ENCODE peak calls at places on chromosomes 13 and 19, in nine cellular contexts. One of them, this sample, is unnamed.

GRCh38 chr19:48795855-48796142 is 15.0 kb downstream of the BCAT2 start:
- DNase-seq in stimulated activated CD4-positive, alpha-beta T cell treated with anti-CD3 and anti-CD28 coated beads, Interleukin-1b, Interleukin-23, amount 100 ng/mL, for 24 hours: no peak
- DNase-seq in central memory CD8-positive, alpha-beta T cell: no peak
- DNase-seq in endothelial cell: no peak
- DNase-seq in stomach: no peak
- DNase-seq in nephron progenitor cell: no peak
- DNase-seq in hypothalamus: no peak
- DNase-seq in H54: no peak
- DNase-seq in NCI-H510A: no peak
- DNase-seq in this sample: peak; percentile 88

GRCh38 chr13:109833940-109834339 is 47.6 kb upstream of the IRS2 start:
- DNase-seq in stimulated activated CD4-positive, alpha-beta T cell treated with anti-CD3 and anti-CD28 coated beads, Interleukin-1b, Interleukin-23, amount 100 ng/mL, for 24 hours: no peak
- DNase-seq in central memory CD8-positive, alpha-beta T cell: no peak
- DNase-seq in endothelial cell: no peak
- DNase-seq in stomach: no peak
- DNase-seq in nephron progenitor cell: no peak
- DNase-seq in hypothalamus: no peak
- DNase-seq in H54: no peak
- DNase-seq in NCI-H510A: no peak
- DNase-seq in this sample: no peak

GRCh38 chr13:109687559-109688448 is 98.6 kb downstream of the IRS2 start:
- DNase-seq in stimulated activated CD4-positive, alpha-beta T cell treated with anti-CD3 and anti-CD28 coated beads, Interleukin-1b, Interleukin-23, amount 100 ng/mL, for 24 hours: no peak
- DNase-seq in central memory CD8-positive, alpha-beta T cell: no peak
- DNase-seq in endothelial cell: no peak
- DNase-seq in stomach: no peak
- DNase-seq in nephron progenitor cell: no peak
- DNase-seq in hypothalamus: no peak
- DNase-seq in H54: no peak
- DNase-seq in NCI-H510A: no peak
- DNase-seq in this sample: no peak

GRCh38 chr13:66036024-66036614 is 1194.0 kb downstream of the PCDH9 start:
- DNase-seq in stimulated activated CD4-positive, alpha-beta T cell treated with anti-CD3 and anti-CD28 coated beads, Interleukin-1b, Interleukin-23, amount 100 ng/mL, for 24 hours: no peak
- DNase-seq in central memory CD8-positive, alpha-beta T cell: no peak
- DNase-seq in endothelial cell: no peak
- DNase-seq in stomach: no peak
- DNase-seq in nephron progenitor cell: no peak
- DNase-seq in hypothalamus: no peak
- DNase-seq in H54: no peak
- DNase-seq in NCI-H510A: no peak
- DNase-seq in this sample: no peak

GRCh38 chr19:41324231-41324702 is 14.3 kb downstream of the CCDC97 start:
- DNase-seq in stimulated activated CD4-positive, alpha-beta T cell treated with anti-CD3 and anti-CD28 coated beads, Interleukin-1b, Interleukin-23, amount 100 ng/mL, for 24 hours: no peak
- DNase-seq in central memory CD8-positive, alpha-beta T cell: no peak
- DNase-seq in endothelial cell: no peak
- DNase-seq in stomach: no peak
- DNase-seq in nephron progenitor cell: no peak
- DNase-seq in hypothalamus: no peak
- DNase-seq in H54: no peak
- DNase-seq in NCI-H510A: no peak
- DNase-seq in this sample: no peak

GRCh38 chr19:8302734-8303133 is 5.4 kb downstream of the CD320 start:
- DNase-seq in stimulated activated CD4-positive, alpha-beta T cell treated with anti-CD3 and anti-CD28 coated beads, Interleukin-1b, Interleukin-23, amount 100 ng/mL, for 24 hours: no peak
- DNase-seq in central memory CD8-positive, alpha-beta T cell: no peak
- DNase-seq in endothelial cell: peak; percentile 1
- DNase-seq in stomach: peak; percentile 15
- DNase-seq in nephron progenitor cell: no peak
- DNase-seq in hypothalamus: no peak
- DNase-seq in H54: no peak
- DNase-seq in NCI-H510A: no peak
- DNase-seq in this sample: no peak

GRCh38 chr13:39052944-39053343 is 14.7 kb downstream of the NHLRC3 start:
- DNase-seq in stimulated activated CD4-positive, alpha-beta T cell treated with anti-CD3 and anti-CD28 coated beads, Interleukin-1b, Interleukin-23, amount 100 ng/mL, for 24 hours: no peak
- DNase-seq in central memory CD8-positive, alpha-beta T cell: no peak
- DNase-seq in endothelial cell: no peak
- DNase-seq in stomach: no peak
- DNase-seq in nephron progenitor cell: no peak
- DNase-seq in hypothalamus: no peak
- DNase-seq in H54: no peak
- DNase-seq in NCI-H510A: no peak
- DNase-seq in this sample: no peak

GRCh38 chr19:13995017-13995728 is 10.9 kb downstream of the RFX1 start:
- DNase-seq in stimulated activated CD4-positive, alpha-beta T cell treated with anti-CD3 and anti-CD28 coated beads, Interleukin-1b, Interleukin-23, amount 100 ng/mL, for 24 hours: no peak
- DNase-seq in central memory CD8-positive, alpha-beta T cell: no peak
- DNase-seq in endothelial cell: no peak
- DNase-seq in stomach: no peak
- DNase-seq in nephron progenitor cell: no peak
- DNase-seq in hypothalamus: no peak
- DNase-seq in H54: no peak
- DNase-seq in NCI-H510A: no peak
- DNase-seq in this sample: no peak

GRCh38 chr19:35027851-35028599 is 2.2 kb upstream of the SCN1B start:
- DNase-seq in stimulated activated CD4-positive, alpha-beta T cell treated with anti-CD3 and anti-CD28 coated beads, Interleukin-1b, Interleukin-23, amount 100 ng/mL, for 24 hours: no peak
- DNase-seq in central memory CD8-positive, alpha-beta T cell: no peak
- DNase-seq in endothelial cell: no peak
- DNase-seq in stomach: no peak
- DNase-seq in nephron progenitor cell: no peak
- DNase-seq in hypothalamus: no peak
- DNase-seq in H54: no peak
- DNase-seq in NCI-H510A: no peak
- DNase-seq in this sample: no peak

GRCh38 chr19:38412961-38413360 is 10.1 kb downstream of the FAM98C start:
- DNase-seq in stimulated activated CD4-positive, alpha-beta T cell treated with anti-CD3 and anti-CD28 coated beads, Interleukin-1b, Interleukin-23, amount 100 ng/mL, for 24 hours: no peak
- DNase-seq in central memory CD8-positive, alpha-beta T cell: no peak
- DNase-seq in endothelial cell: no peak
- DNase-seq in stomach: no peak
- DNase-seq in nephron progenitor cell: no peak
- DNase-seq in hypothalamus: no peak
- DNase-seq in H54: no peak
- DNase-seq in NCI-H510A: no peak
- DNase-seq in this sample: no peak

GRCh38 chr13:57992416-57992815 is 360.9 kb downstream of the PCDH17 start:
- DNase-seq in stimulated activated CD4-positive, alpha-beta T cell treated with anti-CD3 and anti-CD28 coated beads, Interleukin-1b, Interleukin-23, amount 100 ng/mL, for 24 hours: no peak
- DNase-seq in central memory CD8-positive, alpha-beta T cell: no peak
- DNase-seq in endothelial cell: no peak
- DNase-seq in stomach: no peak
- DNase-seq in nephron progenitor cell: no peak
- DNase-seq in hypothalamus: no peak
- DNase-seq in H54: no peak
- DNase-seq in NCI-H510A: no peak
- DNase-seq in this sample: no peak

GRCh38 chr19:23778566-23778965 is 19.9 kb upstream of the ZNF681 start:
- DNase-seq in stimulated activated CD4-positive, alpha-beta T cell treated with anti-CD3 and anti-CD28 coated beads, Interleukin-1b, Interleukin-23, amount 100 ng/mL, for 24 hours: no peak
- DNase-seq in central memory CD8-positive, alpha-beta T cell: no peak
- DNase-seq in endothelial cell: no peak
- DNase-seq in stomach: no peak
- DNase-seq in nephron progenitor cell: no peak
- DNase-seq in hypothalamus: no peak
- DNase-seq in H54: no peak
- DNase-seq in NCI-H510A: no peak
- DNase-seq in this sample: no peak

GRCh38 chr13:48155850-48156249 is 60.9 kb upstream of the MED4 start:
- DNase-seq in stimulated activated CD4-positive, alpha-beta T cell treated with anti-CD3 and anti-CD28 coated beads, Interleukin-1b, Interleukin-23, amount 100 ng/mL, for 24 hours: no peak
- DNase-seq in central memory CD8-positive, alpha-beta T cell: peak; percentile 31
- DNase-seq in endothelial cell: no peak
- DNase-seq in stomach: no peak
- DNase-seq in nephron progenitor cell: no peak
- DNase-seq in hypothalamus: no peak
- DNase-seq in H54: peak; percentile 7
- DNase-seq in NCI-H510A: no peak
- DNase-seq in this sample: no peak

This sample was measured in sigmoid colon.